ENCODE peak calls at places on chromosomes 3 and 15, in ten cellular contexts. A is posterior cingulate gyrus, U is mucosa of gallbladder, P is DMS153, L is lower leg skin, Q is GM20000, C is left kidney, W is myocyte, G is SW480, X is neural crest cell. K is an unnamed sample.

GRCh38 chr3:9986230-9986725 is 363 bp downstream of the EMC3 start:
- DNase-seq in A (no peak), U (no peak), P (no peak), L (no peak), Q (no peak), C (no peak), W (no peak), G (no peak), X (no peak), K (no peak)

GRCh38 chr3:150081084-150081483 is 110.4 kb upstream of the PFN2 start:
- DNase-seq in A (no peak), U (no peak), P (no peak), L (no peak), Q (no peak), C (no peak), W (no peak), G (no peak), X (no peak), K (no peak)

GRCh38 chr15:92709064-92709463 is 53.5 kb upstream of the FAM174B start:
- DNase-seq in A (no peak), U (no peak), P (no peak), L (no peak), Q (no peak), C (peak; percentile 18), W (no peak), G (no peak), X (no peak), K (no peak)

GRCh38 chr15:68500363-68501317 is 68.7 kb upstream of the ITGA11 start:
- DNase-seq in A (no peak), U (no peak), P (no peak), L (no peak), Q (no peak), C (no peak), W (no peak), G (no peak), X (no peak), K (no peak)

GRCh38 chr3:79810529-79810928 is 42.7 kb upstream of the ROBO1 start:
- DNase-seq in A (no peak), U (no peak), P (no peak), L (no peak), Q (no peak), C (peak; percentile 1), W (no peak), G (no peak), X (no peak), K (no peak)

GRCh38 chr15:69568621-69569020 is 116.0 kb downstream of the RPLP1 start:
- DNase-seq in A (no peak), U (no peak), P (no peak), L (no peak), Q (no peak), C (no peak), W (no peak), G (no peak), X (no peak), K (no peak)

GRCh38 chr3:141366285-141367037 is 1.8 kb upstream of the ZBTB38 start:
- DNase-seq in A (peak; percentile 15), U (no peak), P (no peak), L (peak; percentile 49), Q (no peak), C (no peak), W (peak; percentile 90), G (peak; percentile 95), X (no peak), K (no peak)

GRCh38 chr3:4292301-4292700 is 10.9 kb upstream of the SETMAR start:
- DNase-seq in A (no peak), U (no peak), P (no peak), L (no peak), Q (no peak), C (no peak), W (no peak), G (no peak), X (no peak), K (no peak)

GRCh38 chr3:43477600-43477999 is 144.2 kb downstream of the ANO10 start:
- DNase-seq in A (no peak), U (peak; percentile 20), P (no peak), L (peak; percentile 18), Q (no peak), C (peak; percentile 9), W (no peak), G (no peak), X (no peak), K (no peak)